ENCODE peak calls at places on chromosome 19, in four cellular contexts. B is PC-3, U is neural progenitor cell, P is HCT116. H is an unnamed sample.

GRCh38 chr19:35044317-35045117 is 3.0 kb downstream of the HPN start:
- DNase-seq in U (peak), B (peak), P (no peak), H (peak)

GRCh38 chr19:8307400-8307964 is 676 bp downstream of the CD320 start:
- DNase-seq in B (peak), U (peak), P (no peak), H (peak)

GRCh38 chr19:4053423-4054324 is 13.0 kb downstream of the ZBTB7A start:
- DNase-seq in P (no peak), B (no peak), U (no peak), H (peak)

GRCh38 chr19:5713228-5713627 is 6.7 kb downstream of the LONP1 start:
- DNase-seq in P (no peak), B (no peak), U (no peak), H (no peak)

GRCh38 chr19:43607238-43608205 is 4.4 kb upstream of the SRRM5 start:
- DNase-seq in U (no peak), B (no peak), P (no peak), H (no peak)

GRCh38 chr19:55702131-55702627 is 27.2 kb downstream of the EPN1 start:
- DNase-seq in P (no peak), B (no peak), U (no peak), H (no peak)

GRCh38 chr19:57771417-57771816 is 1.9 kb downstream of the ZNF586 start:
- DNase-seq in P (no peak), B (no peak), U (no peak), H (no peak)

GRCh38 chr19:34428549-34429285 is 536 bp downstream of the UBA2 start:
- DNase-seq in P (no peak), B (peak), U (peak), H (peak)

GRCh38 chr19:28878862-28879566 is 333.9 kb downstream of the UQCRFS1 start:
- DNase-seq in P (peak), U (peak), B (peak), H (peak)

GRCh38 chr19:17348700-17349099 is 11.3 kb downstream of the GTPBP3 start:
- DNase-seq in P (no peak), U (peak), B (peak), H (peak)

GRCh38 chr19:43439183-43440063 is 24.7 kb downstream of the TEX101 start:
- DNase-seq in P (peak), B (peak), U (no peak), H (peak)

GRCh38 chr19:53467138-53467502 is 413 bp upstream of the ZNF813 start:
- DNase-seq in P (no peak), U (no peak), B (no peak), H (no peak)

GRCh38 chr19:7272856-7273578 is 21.2 kb downstream of the INSR start:
- DNase-seq in P (no peak), U (no peak), B (no peak), H (peak)

GRCh38 chr19:289651-290538 is 1.3 kb downstream of the PLPP2 start:
- DNase-seq in B (no peak), U (no peak), P (peak), H (peak)

GRCh38 chr19:2494447-2495129 is 18.7 kb downstream of the GADD45B start:
- DNase-seq in B (peak), P (no peak), U (peak), H (peak)

GRCh38 chr19:19900124-19900523 is 622 bp upstream of the ZNF93 start:
- DNase-seq in U (no peak), B (no peak), P (no peak), H (peak)

GRCh38 chr19:36142046-36142445 is 2.2 kb downstream of the CAPNS1 start:
- DNase-seq in P (no peak), B (no peak), U (no peak), H (no peak)

GRCh38 chr19:1675633-1676350 is 23.4 kb upstream of the TCF3 start:
- DNase-seq in B (no peak), P (no peak), U (peak), H (no peak)

GRCh38 chr19:2302319-2303208 is 5.4 kb downstream of the LINGO3 start:
- DNase-seq in P (no peak), U (peak), B (no peak), H (peak)

GRCh38 chr19:46213156-46213555 is 16.4 kb upstream of the IGFL1 start:
- DNase-seq in B (no peak), U (no peak), P (no peak), H (no peak)

GRCh38 chr19:51016798-51017683 is 2.5 kb downstream of the KLK10 start:
- DNase-seq in B (peak), P (peak), U (peak), H (peak)

GRCh38 chr19:4233282-4233853 is 4.0 kb downstream of the EBI3 start:
- DNase-seq in U (peak), B (peak), P (peak), H (peak)

DNA sequence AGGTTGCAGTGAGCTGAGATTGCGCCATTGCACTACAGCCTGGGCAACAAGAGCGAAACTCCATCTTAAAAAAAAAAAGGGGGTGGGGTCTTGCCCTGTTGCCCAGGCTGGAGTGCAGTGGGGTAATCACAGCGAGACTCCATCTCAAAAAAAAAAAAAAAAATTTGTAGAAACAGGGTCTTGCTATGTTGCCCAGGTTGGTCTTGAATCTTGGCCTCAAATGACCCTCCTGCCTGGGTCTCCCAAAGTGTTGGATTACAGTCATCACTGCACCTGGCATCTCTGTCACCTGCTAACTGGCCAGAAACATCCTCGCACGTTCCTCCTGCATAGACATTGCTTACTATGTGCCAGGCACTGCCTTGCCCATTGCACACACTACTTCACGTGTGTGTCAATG is 14.1 kb downstream of the RCN3 start:
- DNase-seq in P (no peak), B (no peak), U (no peak), H (no peak)
- TF ChIP-seq EZH2phosphoT487 in P (no peak), B (no peak), U (no peak), H (no peak)

GRCh38 chr19:11418166-11418517 is 972 bp downstream of the RGL3 start:
- DNase-seq in B (no peak), U (no peak), P (no peak), H (no peak)
- TF ChIP-seq EZH2 in B (no peak), U (no peak), P (no peak), H (no peak)

GRCh38 chr19:49863935-49864320 is 3.4 kb downstream of the PNKP start:
- DNase-seq in B (no peak), U (no peak), P (no peak), H (no peak)

GRCh38 chr19:49861127-49861526 is 6.2 kb downstream of the PNKP start:
- DNase-seq in U (no peak), P (no peak), B (no peak), H (peak)

GRCh38 chr19:49861541-49862410 is 5.6 kb downstream of the PNKP start:
- DNase-seq in P (no peak), B (no peak), U (no peak), H (no peak)

GRCh38 chr19:49863254-49863934 is 4.0 kb downstream of the PNKP start:
- DNase-seq in P (no peak), B (no peak), U (no peak), H (no peak)

DNA sequence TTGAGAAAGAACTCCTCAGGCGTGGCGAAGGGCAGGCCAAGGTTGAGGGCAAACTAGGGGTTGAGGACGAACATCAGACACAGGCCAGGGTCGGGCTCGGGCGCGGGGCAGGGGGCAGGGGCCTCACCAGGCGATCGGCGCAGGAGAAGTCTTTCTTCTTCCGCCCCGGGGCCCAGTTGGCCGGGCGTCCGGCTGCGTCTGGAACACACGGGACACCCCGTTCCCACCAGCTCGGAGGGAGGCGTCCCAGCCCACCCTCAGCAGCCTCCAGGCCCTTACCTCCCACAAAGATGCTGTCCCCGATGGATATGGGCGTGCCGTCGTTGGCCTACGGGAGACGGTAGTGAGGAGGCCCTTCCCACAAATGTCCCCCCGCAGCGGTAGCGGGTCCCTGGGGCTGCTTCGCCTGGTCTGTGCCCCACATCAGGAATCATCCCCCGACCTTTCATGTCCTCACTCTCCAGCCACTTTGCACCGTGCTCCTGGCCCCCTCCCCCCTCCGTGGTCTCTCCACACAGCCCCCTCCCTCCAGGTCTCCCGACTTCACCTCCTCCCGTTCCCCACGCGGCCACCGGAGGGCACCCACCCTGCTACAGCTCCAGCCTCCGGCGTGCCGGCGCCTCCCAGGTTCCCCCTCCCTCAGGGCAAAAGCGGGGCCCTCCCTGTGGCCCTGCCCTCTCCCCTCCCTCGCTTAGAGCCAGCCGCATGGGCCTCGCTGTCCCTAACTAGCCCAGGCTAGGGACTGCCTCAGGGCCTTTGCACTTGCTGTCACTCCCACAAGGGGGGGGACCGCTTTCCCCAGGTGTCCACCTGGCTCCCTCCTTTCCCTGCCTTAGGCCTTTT is 4.7 kb downstream of the PNKP start:
- DNase-seq in U (peak), P (no peak), B (no peak), H (no peak)
- TF ChIP-seq EZH2phosphoT487 in U (no peak), P (no peak), B (no peak), H (no peak)

GRCh38 chr19:39514840-39515550 is at the start of gene SELENOV:
- DNase-seq in P (no peak), U (peak), B (no peak), H (no peak)
- TF ChIP-seq EZH2 in P (no peak), U (no peak), B (no peak), H (peak)

DNA sequence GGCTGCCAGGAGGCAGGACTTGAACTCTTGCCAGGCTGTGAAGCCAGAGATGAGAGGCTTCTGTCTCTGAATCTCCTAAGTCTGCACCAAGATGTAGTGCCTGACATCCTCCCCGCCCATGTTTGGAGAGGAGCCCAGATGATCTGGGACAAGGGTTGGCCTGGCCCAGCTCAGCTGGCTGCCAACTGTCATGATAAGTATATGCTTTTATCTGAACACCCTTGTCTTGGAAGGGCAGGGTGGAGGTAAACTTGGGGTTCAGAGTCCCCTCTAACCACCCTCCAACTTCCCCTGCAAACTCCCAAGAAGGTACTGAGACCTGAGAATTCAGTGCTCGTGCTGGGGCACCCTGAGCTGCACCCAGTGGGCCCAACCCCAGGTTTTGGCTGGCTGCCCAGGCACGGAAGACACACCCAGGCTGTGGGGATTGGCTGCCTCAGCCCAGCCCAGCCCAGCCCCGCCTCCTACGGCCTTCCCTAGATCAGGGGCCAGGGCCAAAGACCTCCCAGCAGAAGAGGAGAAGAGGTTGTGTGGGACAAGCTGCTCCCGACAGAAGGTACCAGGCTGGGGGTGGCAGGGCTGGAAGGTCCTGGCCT is at the start of gene CYP4F12:
- DNase-seq in U (no peak), P (peak), B (peak), H (peak)
- TF ChIP-seq EZH2phosphoT487 in U (no peak), P (no peak), B (no peak), H (no peak)